ENCODE peak calls at places on chromosomes 3 and 15, in seven cellular contexts. O is breast epithelium, L is hepatocyte, U is lung, H is mammary epithelial cell, V is neural progenitor cell, B is tibial artery. K is an unnamed sample.
A peak's percentile ranks its signal among the peaks of the same experiment; 100 is the strongest.

GRCh38 chr3:123075359-123075758 is 8.5 kb downstream of the PDIA5 start:
- DNase-seq in O (no peak), L (no peak), U (no peak), H (peak; percentile 54), V (no peak), B (no peak), K (no peak)

GRCh38 chr3:127052121-127052561 is 69.2 kb downstream of the PLXNA1 start:
- DNase-seq in O (peak; percentile 80), L (no peak), U (peak; percentile 76), H (no peak), V (no peak), B (peak; percentile 79), K (no peak)

GRCh38 chr15:87850916-87851315 is 405.6 kb downstream of the NTRK3 start:
- DNase-seq in O (no peak), L (no peak), U (no peak), H (no peak), V (no peak), B (no peak), K (no peak)

GRCh38 chr15:86877171-86877631 is 797.5 kb downstream of the AGBL1 start:
- DNase-seq in O (no peak), L (peak; percentile 7), U (no peak), H (peak; percentile 71), V (no peak), B (no peak), K (no peak)

GRCh38 chr3:124113475-124113874 is 121.6 kb upstream of the ROPN1 start:
- DNase-seq in O (no peak), L (no peak), U (no peak), H (no peak), V (no peak), B (no peak), K (no peak)

GRCh38 chr15:68051109-68051508 is 3.0 kb upstream of the PIAS1 start:
- DNase-seq in O (no peak), L (no peak), U (no peak), H (no peak), V (no peak), B (no peak), K (no peak)

GRCh38 chr15:27059610-27060202 is 88.7 kb downstream of the GABRG3 start:
- DNase-seq in O (no peak), L (peak; percentile 76), U (peak; percentile 40), H (no peak), V (peak; percentile 69), B (no peak), K (no peak)

GRCh38 chr15:77010842-77011241 is 15.9 kb downstream of the PSTPIP1 start:
- DNase-seq in O (no peak), L (no peak), U (no peak), H (no peak), V (no peak), B (no peak), K (no peak)

GRCh38 chr3:181739628-181740027 is 27.9 kb downstream of the SOX2 start:
- DNase-seq in O (no peak), L (no peak), U (no peak), H (peak; percentile 26), V (no peak), B (no peak), K (no peak)

GRCh38 chr15:70892002-70892911 is at the start of the genes LRRC49 and THAP10:
- DNase-seq in O (peak; percentile 79), L (peak; percentile 92), U (peak; percentile 88), H (peak; percentile 97), V (peak; percentile 94), B (peak; percentile 93), K (peak; percentile 86)

GRCh38 chr15:101124731-101125558 is 126.9 kb downstream of the CHSY1 start:
- DNase-seq in O (no peak), L (no peak), U (no peak), H (peak; percentile 14), V (no peak), B (no peak), K (no peak)

GRCh38 chr15:73560501-73561117 is 72.6 kb downstream of the NPTN start:
- DNase-seq in O (no peak), L (peak; percentile 76), U (no peak), H (peak; percentile 51), V (peak; percentile 49), B (no peak), K (no peak)

GRCh38 chr15:94579261-94579660 is 347.9 kb downstream of the MCTP2 start:
- DNase-seq in O (no peak), L (no peak), U (no peak), H (no peak), V (no peak), B (no peak), K (no peak)

GRCh38 chr15:25175789-25176615 is 221.2 kb downstream of the SNRPN start:
- DNase-seq in O (peak; percentile 13), L (peak; percentile 1), U (peak; percentile 21), H (no peak), V (no peak), B (peak; percentile 15), K (peak; percentile 12)

GRCh38 chr3:141302364-141303141 is 65.8 kb upstream of the ZBTB38 start:
- DNase-seq in O (peak; percentile 52), L (no peak), U (no peak), H (peak; percentile 81), V (no peak), B (peak; percentile 46), K (no peak)

GRCh38 chr3:52088445-52089367 is 32.3 kb upstream of the DUSP7 start:
- DNase-seq in O (no peak), L (peak; percentile 38), U (no peak), H (peak; percentile 53), V (peak; percentile 37), B (peak; percentile 65), K (no peak)

DNA sequence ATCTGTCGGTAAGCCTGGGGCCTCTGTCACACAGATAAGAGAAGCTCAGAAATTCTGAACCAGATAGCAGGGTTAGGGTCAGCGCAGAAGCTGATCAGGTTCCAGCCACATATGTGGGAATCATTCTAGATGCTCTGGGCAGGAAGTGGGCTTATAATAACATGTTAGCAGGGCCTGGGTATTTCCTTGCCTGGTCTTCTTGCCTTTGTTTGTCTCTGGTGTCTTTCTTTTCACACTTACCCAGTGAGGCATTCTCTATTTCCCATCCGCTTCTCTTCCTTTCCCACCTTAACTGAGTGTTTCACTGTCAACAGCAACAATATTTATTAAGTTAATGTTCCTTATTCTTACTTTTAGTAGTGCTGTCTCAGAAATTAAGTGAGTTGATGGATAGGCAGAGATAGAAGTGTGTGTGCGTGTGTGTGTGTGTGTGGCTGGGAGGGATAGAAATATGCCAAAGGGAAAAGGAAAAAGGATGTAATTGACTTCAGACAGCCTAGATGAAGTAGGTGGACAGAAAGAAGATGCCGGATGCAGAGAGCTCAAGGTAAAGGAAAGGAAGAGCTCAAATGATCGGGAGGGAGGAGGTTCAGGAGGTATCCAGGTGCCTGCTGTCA is 2.0 kb downstream of the PLA1A start:
- DNase-seq in O (no peak), L (no peak), U (no peak), H (no peak), V (no peak), B (no peak), K (no peak)
- H3K27ac ChIP-seq in O (no peak overlapping the region), L (no peak overlapping the region), U (peak overlapping the region; percentile 70), H (no peak overlapping the region), V (no peak overlapping the region), B (no peak overlapping the region), K (no peak overlapping the region)

GRCh38 chr3:136749106-136749505 is 3.1 kb downstream of the STAG1 start:
- DNase-seq in O (no peak), L (no peak), U (no peak), H (no peak), V (no peak), B (no peak), K (no peak)
- H3K4me3 ChIP-seq in O (no peak overlapping the region), L (no peak overlapping the region), U (no peak overlapping the region), H (no peak overlapping the region), V (no peak overlapping the region), B (no peak overlapping the region), K (no peak overlapping the region)

DNA sequence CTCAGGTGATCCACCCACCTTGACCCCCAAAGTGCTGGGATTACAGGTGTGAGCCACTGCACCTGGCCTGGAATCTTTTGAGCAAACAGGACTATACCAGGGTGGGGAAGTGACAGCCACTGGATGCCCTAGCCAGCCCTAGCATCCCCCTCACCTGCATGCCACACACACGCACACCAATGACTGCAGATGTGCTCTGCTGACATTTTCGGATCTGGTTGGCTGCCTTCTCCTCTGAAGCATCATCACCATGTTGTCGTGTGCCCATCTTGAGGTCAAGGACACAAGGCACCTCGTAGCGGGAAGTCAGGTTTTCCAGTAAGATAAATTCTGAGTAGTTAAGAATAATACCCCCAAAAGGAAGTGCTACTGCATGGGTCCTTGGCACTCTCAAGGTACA is 3.7 kb upstream of the NCKIPSD start:
- DNase-seq in O (no peak), L (no peak), U (no peak), H (no peak), V (no peak), B (no peak), K (no peak)
- H3K4me1 ChIP-seq in O (no peaks in the 10 kb centered on the region), L (peaks cover 21% of the 10 kb centered on the region), U (peaks cover 4% of the 10 kb centered on the region), H (peaks cover 39% of the 10 kb centered on the region), V (peaks cover 6% of the 10 kb centered on the region), B (peaks cover under 1% of the 10 kb centered on the region), K (peaks cover 5% of the 10 kb centered on the region)

GRCh38 chr15:89106200-89106599 is 17.9 kb downstream of the ABHD2 start:
- DNase-seq in O (no peak), L (no peak), U (no peak), H (no peak), V (no peak), B (no peak), K (no peak)

GRCh38 chr15:89105147-89105546 is 16.9 kb downstream of the ABHD2 start:
- DNase-seq in O (no peak), L (peak; percentile 41), U (no peak), H (peak; percentile 71), V (no peak), B (no peak), K (no peak)

GRCh38 chr15:89108865-89109660 is 20.8 kb downstream of the ABHD2 start:
- DNase-seq in O (no peak), L (no peak), U (no peak), H (no peak), V (no peak), B (no peak), K (no peak)

GRCh38 chr15:89110060-89110459 is 21.8 kb downstream of the ABHD2 start:
- DNase-seq in O (no peak), L (no peak), U (no peak), H (no peak), V (no peak), B (no peak), K (no peak)

GRCh38 chr15:89107984-89108383 is 19.7 kb downstream of the ABHD2 start:
- DNase-seq in O (peak; percentile 37), L (no peak), U (no peak), H (no peak), V (no peak), B (no peak), K (no peak)
- H3K27ac ChIP-seq in O (peak overlapping the region; percentile 73), L (peak overlapping the region; percentile 78), U (peak overlapping the region; percentile 30), H (no peak overlapping the region), V (no peak overlapping the region), B (peak overlapping the region; percentile 98), K (peak overlapping the region; percentile 57)